ENCODE peak calls at places on chromosomes 12 and 14, in four cellular contexts. One of them, this sample, is unnamed.

GRCh38 chr12:1977109-1977508 is 27.1 kb downstream of the DCP1B start:
- DNase-seq in right lobe of liver: no peak
- DNase-seq in stomach: no peak
- DNase-seq in left ventricle myocardium inferior: no peak
- DNase-seq in this sample: no peak

GRCh38 chr14:76022991-76023390 is 37.4 kb downstream of the IFT43 start:
- DNase-seq in stomach: no peak
- DNase-seq in left ventricle myocardium inferior: no peak
- DNase-seq in right lobe of liver: no peak
- DNase-seq in this sample: no peak

GRCh38 chr12:46556105-46556559 is 183.6 kb upstream of the SLC38A2 start:
- DNase-seq in right lobe of liver: no peak
- DNase-seq in stomach: no peak
- DNase-seq in left ventricle myocardium inferior: no peak
- DNase-seq in this sample: no peak

GRCh38 chr12:64976131-64976530 is 145.0 kb downstream of the WIF1 start:
- DNase-seq in right lobe of liver: no peak
- DNase-seq in stomach: no peak
- DNase-seq in left ventricle myocardium inferior: no peak
- DNase-seq in this sample: no peak

GRCh38 chr12:15243102-15243501 is 21.9 kb upstream of the RERG start:
- DNase-seq in stomach: no peak
- DNase-seq in left ventricle myocardium inferior: no peak
- DNase-seq in right lobe of liver: no peak
- DNase-seq in this sample: no peak

GRCh38 chr12:46915082-46915481 is 89.3 kb upstream of the SLC38A4 start:
- DNase-seq in stomach: no peak
- DNase-seq in left ventricle myocardium inferior: peak; percentile 20
- DNase-seq in right lobe of liver: no peak
- DNase-seq in this sample: no peak

GRCh38 chr14:105484069-105484996 is 2.4 kb upstream of the CRIP1 start:
- DNase-seq in left ventricle myocardium inferior: peak; percentile 63
- DNase-seq in right lobe of liver: no peak
- DNase-seq in stomach: no peak
- DNase-seq in this sample: peak; percentile 73

GRCh38 chr14:96205059-96205993 is 687 bp downstream of the BDKRB2 start:
- DNase-seq in right lobe of liver: no peak
- DNase-seq in stomach: no peak
- DNase-seq in left ventricle myocardium inferior: no peak
- DNase-seq in this sample: no peak

GRCh38 chr12:28446031-28446430 is 255.8 kb downstream of the CCDC91 start:
- DNase-seq in left ventricle myocardium inferior: no peak
- DNase-seq in stomach: no peak
- DNase-seq in right lobe of liver: no peak
- DNase-seq in this sample: no peak

GRCh38 chr12:133145981-133146380 is 15.6 kb downstream of the ZNF10 start:
- DNase-seq in right lobe of liver: no peak
- DNase-seq in stomach: no peak
- DNase-seq in left ventricle myocardium inferior: no peak
- DNase-seq in this sample: no peak

GRCh38 chr12:107992870-107993451 is 136.1 kb upstream of the WSCD2 start:
- DNase-seq in right lobe of liver: no peak
- DNase-seq in left ventricle myocardium inferior: no peak
- DNase-seq in stomach: no peak
- DNase-seq in this sample: no peak

GRCh38 chr12:7646178-7646475 is 19.6 kb downstream of the APOBEC1 start:
- DNase-seq in left ventricle myocardium inferior: no peak
- DNase-seq in right lobe of liver: no peak
- DNase-seq in stomach: no peak
- DNase-seq in this sample: no peak

GRCh38 chr12:75951399-75952228 is 80.0 kb downstream of the PHLDA1 start:
- DNase-seq in stomach: no peak
- DNase-seq in right lobe of liver: no peak
- DNase-seq in left ventricle myocardium inferior: no peak
- DNase-seq in this sample: no peak

GRCh38 chr12:22282283-22282682 is 52.2 kb downstream of the ST8SIA1 start:
- DNase-seq in stomach: no peak
- DNase-seq in left ventricle myocardium inferior: no peak
- DNase-seq in right lobe of liver: no peak
- DNase-seq in this sample: no peak

GRCh38 chr14:50001999-50002925 is 109.4 kb downstream of the ARF6 start:
- DNase-seq in stomach: peak; percentile 34
- DNase-seq in right lobe of liver: no peak
- DNase-seq in left ventricle myocardium inferior: no peak
- DNase-seq in this sample: peak; percentile 56

GRCh38 chr12:81987351-81987750 is 228.2 kb upstream of the PPFIA2 start:
- DNase-seq in left ventricle myocardium inferior: no peak
- DNase-seq in stomach: no peak
- DNase-seq in right lobe of liver: no peak
- DNase-seq in this sample: no peak

GRCh38 chr14:54000341-54000811 is 43.8 kb upstream of the BMP4 start:
- DNase-seq in left ventricle myocardium inferior: no peak
- DNase-seq in stomach: no peak
- DNase-seq in right lobe of liver: no peak
- DNase-seq in this sample: no peak

GRCh38 chr12:26238341-26239126 is 43.2 kb downstream of the SSPN start:
- DNase-seq in right lobe of liver: no peak
- DNase-seq in stomach: no peak
- DNase-seq in left ventricle myocardium inferior: peak; percentile 28
- DNase-seq in this sample: no peak

GRCh38 chr12:122139266-122139665 is 34.8 kb downstream of the IL31 start:
- DNase-seq in left ventricle myocardium inferior: no peak
- DNase-seq in stomach: no peak
- DNase-seq in right lobe of liver: no peak
- DNase-seq in this sample: no peak

GRCh38 chr12:114405199-114405448 is 820 bp downstream of the TBX5 start:
- DNase-seq in left ventricle myocardium inferior: no peak
- DNase-seq in stomach: no peak
- DNase-seq in right lobe of liver: no peak
- DNase-seq in this sample: no peak

GRCh38 chr14:23364604-23365352 is at the start of gene EFS:
- DNase-seq in right lobe of liver: peak; percentile 47
- DNase-seq in left ventricle myocardium inferior: peak; percentile 69
- DNase-seq in stomach: no peak
- DNase-seq in this sample: no peak

GRCh38 chr14:61927521-61927920 is 165.3 kb downstream of the SNAPC1 start:
- DNase-seq in left ventricle myocardium inferior: no peak
- DNase-seq in right lobe of liver: no peak
- DNase-seq in stomach: no peak
- DNase-seq in this sample: no peak

GRCh38 chr12:47715393-47715876 is 9.6 kb upstream of the RPAP3 start:
- DNase-seq in right lobe of liver: peak; percentile 73
- DNase-seq in left ventricle myocardium inferior: peak; percentile 74
- DNase-seq in stomach: peak; percentile 82
- DNase-seq in this sample: peak; percentile 81

GRCh38 chr14:77120771-77121743 is 20.5 kb downstream of the ZDHHC22 start:
- DNase-seq in stomach: peak; percentile 53
- DNase-seq in right lobe of liver: no peak
- DNase-seq in left ventricle myocardium inferior: no peak
- DNase-seq in this sample: no peak

GRCh38 chr14:103723176-103724081 is 7.8 kb downstream of the ZFYVE21 start:
- DNase-seq in left ventricle myocardium inferior: no peak
- DNase-seq in right lobe of liver: no peak
- DNase-seq in stomach: no peak
- DNase-seq in this sample: no peak

GRCh38 chr12:122886851-122887816 is 8.8 kb downstream of the VPS37B start:
- DNase-seq in right lobe of liver: no peak
- DNase-seq in left ventricle myocardium inferior: no peak
- DNase-seq in stomach: peak; percentile 46
- DNase-seq in this sample: no peak

GRCh38 chr12:30794020-30794419 is 39.3 kb upstream of the CAPRIN2 start:
- DNase-seq in left ventricle myocardium inferior: no peak
- DNase-seq in right lobe of liver: no peak
- DNase-seq in stomach: no peak
- DNase-seq in this sample: no peak

GRCh38 chr12:30795660-30796507 is 41.1 kb upstream of the CAPRIN2 start:
- DNase-seq in right lobe of liver: peak; percentile 64
- DNase-seq in left ventricle myocardium inferior: peak; percentile 51
- DNase-seq in stomach: peak; percentile 37
- DNase-seq in this sample: peak; percentile 71

GRCh38 chr12:30795410-30795659 is 40.6 kb upstream of the CAPRIN2 start:
- DNase-seq in left ventricle myocardium inferior: no peak
- DNase-seq in stomach: no peak
- DNase-seq in right lobe of liver: no peak
- DNase-seq in this sample: no peak

GRCh38 chr12:30796508-30796780 is 41.7 kb upstream of the CAPRIN2 start:
- DNase-seq in right lobe of liver: no peak
- DNase-seq in left ventricle myocardium inferior: no peak
- DNase-seq in stomach: no peak
- DNase-seq in this sample: no peak

GRCh38 chr12:30794591-30795409 is 40.0 kb upstream of the CAPRIN2 start:
- DNase-seq in right lobe of liver: no peak
- DNase-seq in left ventricle myocardium inferior: no peak
- DNase-seq in stomach: no peak
- DNase-seq in this sample: no peak
- H3K27ac ChIP-seq in right lobe of liver: no peak overlapping the region
- H3K27ac ChIP-seq in left ventricle myocardium inferior: peak overlapping the region; percentile 49
- H3K27ac ChIP-seq in stomach: peak overlapping the region; percentile 49
- H3K27ac ChIP-seq in this sample: no peak overlapping the region

GRCh38 chr14:68956728-68957127 is 22.4 kb downstream of the ACTN1 start:
- DNase-seq in stomach: no peak
- DNase-seq in right lobe of liver: no peak
- DNase-seq in left ventricle myocardium inferior: no peak
- DNase-seq in this sample: no peak

GRCh38 chr14:68957688-68958248 is 21.3 kb downstream of the ACTN1 start:
- DNase-seq in stomach: no peak
- DNase-seq in right lobe of liver: no peak
- DNase-seq in left ventricle myocardium inferior: no peak
- DNase-seq in this sample: no peak

GRCh38 chr14:68952544-68953535 is 26.3 kb downstream of the ACTN1 start:
- DNase-seq in right lobe of liver: no peak
- DNase-seq in stomach: no peak
- DNase-seq in left ventricle myocardium inferior: peak; percentile 59
- DNase-seq in this sample: no peak

GRCh38 chr14:68958553-68958952 is 20.5 kb downstream of the ACTN1 start:
- DNase-seq in stomach: no peak
- DNase-seq in left ventricle myocardium inferior: no peak
- DNase-seq in right lobe of liver: no peak
- DNase-seq in this sample: no peak

DNA sequence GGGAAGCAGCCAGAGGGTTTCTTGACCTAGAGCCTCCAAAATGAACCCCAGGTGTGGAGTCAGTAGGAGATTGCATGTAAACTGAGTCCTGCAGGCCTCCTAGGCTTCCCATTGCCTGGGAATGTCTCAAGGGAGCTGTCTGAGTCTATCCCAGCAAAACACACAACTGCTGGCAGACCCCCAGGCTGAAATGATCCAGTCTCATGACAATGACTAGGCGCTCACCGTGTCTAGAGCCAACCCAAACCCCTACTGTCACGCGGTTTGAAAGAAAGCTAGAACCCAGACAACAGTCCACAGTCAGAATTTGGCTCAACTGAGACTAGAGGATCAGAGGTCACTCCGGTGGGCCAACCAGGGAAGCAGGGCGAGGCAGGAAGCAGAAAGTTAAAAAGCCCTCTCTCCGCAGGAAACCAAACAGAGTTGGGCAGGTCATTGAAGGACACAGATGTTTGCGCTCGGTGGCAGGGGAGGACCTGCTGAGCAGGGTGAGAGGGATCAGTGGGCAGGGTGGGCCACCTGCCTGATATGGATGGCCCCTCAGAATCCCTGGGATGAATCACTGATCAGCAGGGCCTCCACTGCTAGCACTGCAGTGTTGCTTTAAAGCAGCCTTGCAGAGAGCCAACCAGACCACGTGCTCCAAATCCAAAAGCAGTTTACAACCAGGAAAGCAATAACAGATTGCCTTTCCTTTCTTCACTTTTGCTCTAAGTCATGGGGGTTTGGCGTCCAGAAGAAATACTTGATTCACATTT is 23.8 kb downstream of the ACTN1 start:
- DNase-seq in stomach: no peak
- DNase-seq in right lobe of liver: peak; percentile 72
- DNase-seq in left ventricle myocardium inferior: no peak
- DNase-seq in this sample: no peak
- H3K27ac ChIP-seq in stomach: peak overlapping the region; percentile 91
- H3K27ac ChIP-seq in right lobe of liver: peak overlapping the region; percentile 64
- H3K27ac ChIP-seq in left ventricle myocardium inferior: peak overlapping the region; percentile 55
- H3K27ac ChIP-seq in this sample: no peak overlapping the region

GRCh38 chr14:101233016-101233355 is 328.3 kb upstream of the DIO3 start:
- DNase-seq in right lobe of liver: no peak
- DNase-seq in stomach: no peak
- DNase-seq in left ventricle myocardium inferior: no peak
- DNase-seq in this sample: no peak
- H3K27ac ChIP-seq in right lobe of liver: no peak overlapping the region
- H3K27ac ChIP-seq in stomach: no peak overlapping the region
- H3K27ac ChIP-seq in left ventricle myocardium inferior: no peak overlapping the region
- H3K27ac ChIP-seq in this sample: no peak overlapping the region

GRCh38 chr12:98419101-98419794 is 96.1 kb upstream of the TMPO start:
- DNase-seq in left ventricle myocardium inferior: no peak
- DNase-seq in stomach: no peak
- DNase-seq in right lobe of liver: no peak
- DNase-seq in this sample: no peak
- H3K27ac ChIP-seq in left ventricle myocardium inferior: peak overlapping the region; percentile 53
- H3K27ac ChIP-seq in stomach: peak overlapping the region; percentile 65
- H3K27ac ChIP-seq in right lobe of liver: no peak overlapping the region
- H3K27ac ChIP-seq in this sample: peak overlapping the region; percentile 75

GRCh38 chr14:89540830-89541470 is 123.9 kb upstream of the FOXN3 start:
- DNase-seq in right lobe of liver: no peak
- DNase-seq in left ventricle myocardium inferior: no peak
- DNase-seq in stomach: no peak
- DNase-seq in this sample: no peak
- H3K27ac ChIP-seq in right lobe of liver: no peak overlapping the region
- H3K27ac ChIP-seq in left ventricle myocardium inferior: no peak overlapping the region
- H3K27ac ChIP-seq in stomach: no peak overlapping the region
- H3K27ac ChIP-seq in this sample: no peak overlapping the region

This sample was measured in lower lobe of right lung.